ENCODE peak calls at places on chromosomes 5 and 9, in six cellular contexts. One of them, this sample, is unnamed.

GRCh38 chr5:9207820-9208418 is 338.0 kb downstream of the SEMA5A start:
- DNase-seq in Karpas-422: peak; percentile 83
- DNase-seq in fibroblast of pulmonary artery: peak; percentile 80
- DNase-seq in Peyer's patch: no peak
- DNase-seq in kidney epithelial cell: no peak
- DNase-seq in HAP-1: peak; percentile 2
- DNase-seq in this sample: peak; percentile 64

GRCh38 chr5:157160001-157160400 is 6.1 kb downstream of the GARIN3 start:
- DNase-seq in Karpas-422: no peak
- DNase-seq in fibroblast of pulmonary artery: no peak
- DNase-seq in Peyer's patch: no peak
- DNase-seq in kidney epithelial cell: no peak
- DNase-seq in HAP-1: no peak
- DNase-seq in this sample: no peak

GRCh38 chr5:88172847-88173758 is 95.5 kb downstream of the TMEM161B start:
- DNase-seq in Karpas-422: peak; percentile 16
- DNase-seq in fibroblast of pulmonary artery: no peak
- DNase-seq in Peyer's patch: peak; percentile 50
- DNase-seq in kidney epithelial cell: no peak
- DNase-seq in HAP-1: peak; percentile 6
- DNase-seq in this sample: peak; percentile 12

GRCh38 chr9:101585740-101586139 is 9.0 kb downstream of the PPP3R2 start:
- DNase-seq in Karpas-422: no peak
- DNase-seq in fibroblast of pulmonary artery: no peak
- DNase-seq in Peyer's patch: no peak
- DNase-seq in kidney epithelial cell: no peak
- DNase-seq in HAP-1: no peak
- DNase-seq in this sample: no peak

GRCh38 chr9:8432224-8432623 is 632.6 kb upstream of the DMAC1 start:
- DNase-seq in Karpas-422: no peak
- DNase-seq in fibroblast of pulmonary artery: no peak
- DNase-seq in Peyer's patch: no peak
- DNase-seq in kidney epithelial cell: no peak
- DNase-seq in HAP-1: no peak
- DNase-seq in this sample: no peak

GRCh38 chr5:103466494-103466893 is 96.1 kb downstream of the NUDT12 start:
- DNase-seq in Karpas-422: no peak
- DNase-seq in fibroblast of pulmonary artery: peak; percentile 88
- DNase-seq in Peyer's patch: no peak
- DNase-seq in kidney epithelial cell: no peak
- DNase-seq in HAP-1: no peak
- DNase-seq in this sample: no peak

GRCh38 chr5:10704949-10705621 is 55.9 kb downstream of the DAP start:
- DNase-seq in Karpas-422: no peak
- DNase-seq in fibroblast of pulmonary artery: peak; percentile 68
- DNase-seq in Peyer's patch: no peak
- DNase-seq in kidney epithelial cell: peak; percentile 60
- DNase-seq in HAP-1: no peak
- DNase-seq in this sample: peak; percentile 58

GRCh38 chr5:141478321-141478945 is 2.7 kb downstream of the PCDHGC3 start:
- DNase-seq in Karpas-422: no peak
- DNase-seq in fibroblast of pulmonary artery: no peak
- DNase-seq in Peyer's patch: peak; percentile 83
- DNase-seq in kidney epithelial cell: no peak
- DNase-seq in HAP-1: no peak
- DNase-seq in this sample: peak; percentile 46

GRCh38 chr5:112757468-112758208 is 20.0 kb downstream of the APC start:
- DNase-seq in Karpas-422: peak; percentile 88
- DNase-seq in fibroblast of pulmonary artery: peak; percentile 83
- DNase-seq in Peyer's patch: no peak
- DNase-seq in kidney epithelial cell: no peak
- DNase-seq in HAP-1: peak; percentile 60
- DNase-seq in this sample: peak; percentile 72

GRCh38 chr5:36073595-36074216 is 7.0 kb upstream of the UGT3A2 start:
- DNase-seq in Karpas-422: peak; percentile 81
- DNase-seq in fibroblast of pulmonary artery: peak; percentile 16
- DNase-seq in Peyer's patch: no peak
- DNase-seq in kidney epithelial cell: no peak
- DNase-seq in HAP-1: peak; percentile 48
- DNase-seq in this sample: peak; percentile 67

GRCh38 chr9:78694950-78695349 is 398.0 kb downstream of the PSAT1 start:
- DNase-seq in Karpas-422: no peak
- DNase-seq in fibroblast of pulmonary artery: no peak
- DNase-seq in Peyer's patch: no peak
- DNase-seq in kidney epithelial cell: no peak
- DNase-seq in HAP-1: no peak
- DNase-seq in this sample: no peak

GRCh38 chr5:109744261-109744660 is 54.5 kb downstream of the MAN2A1 start:
- DNase-seq in Karpas-422: no peak
- DNase-seq in fibroblast of pulmonary artery: no peak
- DNase-seq in Peyer's patch: no peak
- DNase-seq in kidney epithelial cell: no peak
- DNase-seq in HAP-1: no peak
- DNase-seq in this sample: no peak

GRCh38 chr5:149580808-149581191 is 498 bp upstream of the ARHGEF37 start:
- DNase-seq in Karpas-422: no peak
- DNase-seq in fibroblast of pulmonary artery: no peak
- DNase-seq in Peyer's patch: no peak
- DNase-seq in kidney epithelial cell: no peak
- DNase-seq in HAP-1: no peak
- DNase-seq in this sample: no peak

GRCh38 chr5:14356305-14356704 is 213.2 kb downstream of the TRIO start:
- DNase-seq in Karpas-422: no peak
- DNase-seq in fibroblast of pulmonary artery: no peak
- DNase-seq in Peyer's patch: no peak
- DNase-seq in kidney epithelial cell: no peak
- DNase-seq in HAP-1: no peak
- DNase-seq in this sample: no peak

GRCh38 chr9:90107864-90108263 is 503.1 kb downstream of the GADD45G start:
- DNase-seq in Karpas-422: no peak
- DNase-seq in fibroblast of pulmonary artery: no peak
- DNase-seq in Peyer's patch: no peak
- DNase-seq in kidney epithelial cell: no peak
- DNase-seq in HAP-1: no peak
- DNase-seq in this sample: no peak

GRCh38 chr5:177300236-177300880 is 3.2 kb downstream of the RAB24 start:
- DNase-seq in Karpas-422: peak; percentile 71
- DNase-seq in fibroblast of pulmonary artery: peak; percentile 72
- DNase-seq in Peyer's patch: no peak
- DNase-seq in kidney epithelial cell: no peak
- DNase-seq in HAP-1: no peak
- DNase-seq in this sample: peak; percentile 84

GRCh38 chr5:555058-555623 is 30.9 kb upstream of the SLC9A3 start:
- DNase-seq in Karpas-422: no peak
- DNase-seq in fibroblast of pulmonary artery: no peak
- DNase-seq in Peyer's patch: peak; percentile 42
- DNase-seq in kidney epithelial cell: no peak
- DNase-seq in HAP-1: no peak
- DNase-seq in this sample: no peak

GRCh38 chr9:137463931-137464290 is 4.8 kb upstream of the NSMF start:
- DNase-seq in Karpas-422: no peak
- DNase-seq in fibroblast of pulmonary artery: no peak
- DNase-seq in Peyer's patch: peak; percentile 41
- DNase-seq in kidney epithelial cell: no peak
- DNase-seq in HAP-1: no peak
- DNase-seq in this sample: no peak

GRCh38 chr5:14453486-14453885 is 128.1 kb upstream of the OTULINL start:
- DNase-seq in Karpas-422: no peak
- DNase-seq in fibroblast of pulmonary artery: peak; percentile 53
- DNase-seq in Peyer's patch: no peak
- DNase-seq in kidney epithelial cell: no peak
- DNase-seq in HAP-1: no peak
- DNase-seq in this sample: no peak

GRCh38 chr9:71628247-71628646 is 140.1 kb downstream of the CEMIP2 start:
- DNase-seq in Karpas-422: no peak
- DNase-seq in fibroblast of pulmonary artery: peak; percentile 32
- DNase-seq in Peyer's patch: no peak
- DNase-seq in kidney epithelial cell: no peak
- DNase-seq in HAP-1: no peak
- DNase-seq in this sample: no peak

GRCh38 chr5:153542536-153542935 is 52.1 kb downstream of the GRIA1 start:
- DNase-seq in Karpas-422: no peak
- DNase-seq in fibroblast of pulmonary artery: peak; percentile 19
- DNase-seq in Peyer's patch: no peak
- DNase-seq in kidney epithelial cell: no peak
- DNase-seq in HAP-1: no peak
- DNase-seq in this sample: no peak

GRCh38 chr9:137156567-137157375 is 13.1 kb downstream of the LRRC26 start:
- DNase-seq in Karpas-422: peak; percentile 72
- DNase-seq in fibroblast of pulmonary artery: peak; percentile 50
- DNase-seq in Peyer's patch: peak; percentile 65
- DNase-seq in kidney epithelial cell: no peak
- DNase-seq in HAP-1: no peak
- DNase-seq in this sample: peak; percentile 64

GRCh38 chr5:9188131-9188530 is 357.7 kb downstream of the SEMA5A start:
- DNase-seq in Karpas-422: no peak
- DNase-seq in fibroblast of pulmonary artery: peak; percentile 82
- DNase-seq in Peyer's patch: no peak
- DNase-seq in kidney epithelial cell: peak; percentile 37
- DNase-seq in HAP-1: no peak
- DNase-seq in this sample: peak; percentile 23

GRCh38 chr9:87338075-87338989 is 159.3 kb upstream of the DAPK1 start:
- DNase-seq in Karpas-422: no peak
- DNase-seq in fibroblast of pulmonary artery: no peak
- DNase-seq in Peyer's patch: no peak
- DNase-seq in kidney epithelial cell: no peak
- DNase-seq in HAP-1: no peak
- DNase-seq in this sample: no peak

GRCh38 chr9:87334366-87334765 is 163.3 kb upstream of the DAPK1 start:
- DNase-seq in Karpas-422: no peak
- DNase-seq in fibroblast of pulmonary artery: no peak
- DNase-seq in Peyer's patch: no peak
- DNase-seq in kidney epithelial cell: no peak
- DNase-seq in HAP-1: no peak
- DNase-seq in this sample: no peak

GRCh38 chr9:87336407-87336806 is 161.3 kb upstream of the DAPK1 start:
- DNase-seq in Karpas-422: peak; percentile 58
- DNase-seq in fibroblast of pulmonary artery: peak; percentile 39
- DNase-seq in Peyer's patch: no peak
- DNase-seq in kidney epithelial cell: no peak
- DNase-seq in HAP-1: no peak
- DNase-seq in this sample: peak; percentile 60

GRCh38 chr9:87337335-87338074 is 160.2 kb upstream of the DAPK1 start:
- DNase-seq in Karpas-422: no peak
- DNase-seq in fibroblast of pulmonary artery: peak; percentile 38
- DNase-seq in Peyer's patch: no peak
- DNase-seq in kidney epithelial cell: peak; percentile 41
- DNase-seq in HAP-1: no peak
- DNase-seq in this sample: no peak

GRCh38 chr9:87336914-87337333 is 160.7 kb upstream of the DAPK1 start:
- DNase-seq in Karpas-422: peak; percentile 73
- DNase-seq in fibroblast of pulmonary artery: peak; percentile 91
- DNase-seq in Peyer's patch: no peak
- DNase-seq in kidney epithelial cell: peak; percentile 62
- DNase-seq in HAP-1: peak; percentile 74
- DNase-seq in this sample: peak; percentile 79
- H3K4me3 ChIP-seq in Karpas-422: no peak overlapping the region
- H3K4me3 ChIP-seq in fibroblast of pulmonary artery: peak overlapping the region; percentile 51
- H3K4me3 ChIP-seq in Peyer's patch: no peak overlapping the region
- H3K4me3 ChIP-seq in kidney epithelial cell: peak overlapping the region; percentile 46
- H3K4me3 ChIP-seq in HAP-1: peak overlapping the region; percentile 4
- H3K4me3 ChIP-seq in this sample: peak overlapping the region; percentile 45

GRCh38 chr5:173746050-173746449 is 129.6 kb upstream of the BOD1 start:
- DNase-seq in Karpas-422: no peak
- DNase-seq in fibroblast of pulmonary artery: no peak
- DNase-seq in Peyer's patch: no peak
- DNase-seq in kidney epithelial cell: no peak
- DNase-seq in HAP-1: no peak
- DNase-seq in this sample: no peak

GRCh38 chr5:173743641-173744343 is 127.3 kb upstream of the BOD1 start:
- DNase-seq in Karpas-422: no peak
- DNase-seq in fibroblast of pulmonary artery: no peak
- DNase-seq in Peyer's patch: no peak
- DNase-seq in kidney epithelial cell: no peak
- DNase-seq in HAP-1: no peak
- DNase-seq in this sample: peak; percentile 89

GRCh38 chr5:173745123-173745522 is 128.7 kb upstream of the BOD1 start:
- DNase-seq in Karpas-422: peak; percentile 85
- DNase-seq in fibroblast of pulmonary artery: no peak
- DNase-seq in Peyer's patch: peak; percentile 34
- DNase-seq in kidney epithelial cell: no peak
- DNase-seq in HAP-1: no peak
- DNase-seq in this sample: peak; percentile 85

GRCh38 chr5:173744527-173744926 is 128.1 kb upstream of the BOD1 start:
- DNase-seq in Karpas-422: no peak
- DNase-seq in fibroblast of pulmonary artery: no peak
- DNase-seq in Peyer's patch: no peak
- DNase-seq in kidney epithelial cell: no peak
- DNase-seq in HAP-1: no peak
- DNase-seq in this sample: no peak

DNA sequence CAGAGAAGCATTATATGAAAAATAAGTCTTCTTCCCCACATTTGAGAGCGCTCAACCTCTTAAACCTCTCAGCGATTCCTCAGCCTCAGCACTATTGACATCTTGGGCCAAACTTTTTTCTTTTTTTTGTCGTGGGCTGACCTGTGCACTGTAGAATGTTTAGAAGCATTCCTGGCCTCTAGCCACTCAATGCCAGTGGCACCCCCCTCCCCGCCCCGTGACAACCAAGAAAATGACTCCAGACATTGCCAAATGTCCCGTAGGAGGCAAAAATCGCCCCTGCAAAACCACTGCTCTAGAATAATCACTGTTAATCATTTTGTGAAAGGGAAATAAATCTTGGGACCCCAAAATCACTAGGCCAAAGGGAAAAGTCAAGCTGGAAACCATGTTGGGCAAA is 129.1 kb upstream of the BOD1 start:
- DNase-seq in Karpas-422: no peak
- DNase-seq in fibroblast of pulmonary artery: no peak
- DNase-seq in Peyer's patch: peak; percentile 2
- DNase-seq in kidney epithelial cell: no peak
- DNase-seq in HAP-1: no peak
- DNase-seq in this sample: no peak
- H3K4me3 ChIP-seq in Karpas-422: no peak overlapping the region
- H3K4me3 ChIP-seq in fibroblast of pulmonary artery: no peak overlapping the region
- H3K4me3 ChIP-seq in Peyer's patch: no peak overlapping the region
- H3K4me3 ChIP-seq in kidney epithelial cell: no peak overlapping the region
- H3K4me3 ChIP-seq in HAP-1: no peak overlapping the region
- H3K4me3 ChIP-seq in this sample: no peak overlapping the region

DNA sequence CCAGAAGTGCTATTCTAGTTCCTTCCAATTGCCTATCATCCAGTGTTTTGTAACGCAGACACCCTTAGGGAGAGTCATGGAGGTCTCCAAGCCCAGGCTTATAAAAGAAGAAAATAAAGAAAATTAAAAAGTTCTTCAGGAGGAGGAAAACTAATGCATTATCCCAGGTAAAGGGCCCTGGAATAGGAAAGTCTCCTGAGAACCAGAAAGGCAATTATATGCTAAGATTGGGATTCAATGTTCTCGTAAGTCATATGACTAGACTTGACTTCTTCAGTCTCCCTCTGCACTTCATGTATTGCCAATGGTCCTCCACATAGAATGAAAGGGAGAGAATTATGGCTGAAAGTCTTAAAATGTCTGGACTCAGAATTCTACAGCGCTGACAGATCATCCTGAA is 154.4 kb upstream of the STK32A start:
- DNase-seq in Karpas-422: no peak
- DNase-seq in fibroblast of pulmonary artery: no peak
- DNase-seq in Peyer's patch: no peak
- DNase-seq in kidney epithelial cell: no peak
- DNase-seq in HAP-1: no peak
- DNase-seq in this sample: no peak
- H3K4me3 ChIP-seq in Karpas-422: no peak overlapping the region
- H3K4me3 ChIP-seq in fibroblast of pulmonary artery: no peak overlapping the region
- H3K4me3 ChIP-seq in Peyer's patch: no peak overlapping the region
- H3K4me3 ChIP-seq in kidney epithelial cell: no peak overlapping the region
- H3K4me3 ChIP-seq in HAP-1: no peak overlapping the region
- H3K4me3 ChIP-seq in this sample: no peak overlapping the region

GRCh38 chr9:35909274-35909673 is at the start of gene SPAAR:
- DNase-seq in Karpas-422: no peak
- DNase-seq in fibroblast of pulmonary artery: no peak
- DNase-seq in Peyer's patch: no peak
- DNase-seq in kidney epithelial cell: no peak
- DNase-seq in HAP-1: no peak
- DNase-seq in this sample: no peak
- H3K4me3 ChIP-seq in Karpas-422: no peak within 1 kb of the TSS
- H3K4me3 ChIP-seq in fibroblast of pulmonary artery: no peak within 1 kb of the TSS
- H3K4me3 ChIP-seq in Peyer's patch: no peak within 1 kb of the TSS
- H3K4me3 ChIP-seq in kidney epithelial cell: no peak within 1 kb of the TSS
- H3K4me3 ChIP-seq in HAP-1: no peak within 1 kb of the TSS
- H3K4me3 ChIP-seq in this sample: no peak within 1 kb of the TSS